ENCODE peak calls at places on chromosomes 1 and 21, in five cellular contexts. F, H, G, J and Z are unnamed samples.

GRCh38 chr1:173410133-173410793 is 66.9 kb upstream of the PRDX6 start:
- DNase-seq in F (no peak), H (peak), G (no peak), J (no peak), Z (no peak)

GRCh38 chr1:211687462-211688215 is 12.2 kb upstream of the NEK2 start:
- DNase-seq in F (no peak), H (no peak), G (no peak), J (no peak), Z (no peak)

GRCh38 chr21:25464275-25464674 is 143.0 kb downstream of the MRPL39 start:
- DNase-seq in F (no peak), H (no peak), G (no peak), J (no peak), Z (no peak)

GRCh38 chr21:38797470-38797869 is 8.3 kb upstream of the ETS2 start:
- DNase-seq in F (no peak), H (no peak), G (no peak), J (peak), Z (no peak)

GRCh38 chr1:68339505-68339904 is 107.2 kb upstream of the WLS start:
- DNase-seq in F (no peak), H (peak), G (no peak), J (no peak), Z (no peak)

GRCh38 chr1:85121744-85122143 is 73.4 kb upstream of the MCOLN3 start:
- DNase-seq in F (no peak), H (no peak), G (no peak), J (no peak), Z (no peak)

GRCh38 chr1:211515090-211516023 is 23.4 kb upstream of the RD3 start:
- DNase-seq in F (peak), H (peak), G (peak), J (peak), Z (peak)

GRCh38 chr1:178653091-178653490 is 72.0 kb upstream of the RALGPS2 start:
- DNase-seq in F (no peak), H (no peak), G (no peak), J (no peak), Z (no peak)

GRCh38 chr1:33818071-33818470 is 45.8 kb upstream of the HMGB4 start:
- DNase-seq in F (no peak), H (no peak), G (no peak), J (no peak), Z (no peak)

GRCh38 chr21:23633447-23633846 is 1973.8 kb downstream of the MRPL39 start:
- DNase-seq in F (no peak), H (no peak), G (no peak), J (no peak), Z (no peak)

GRCh38 chr1:25599969-25600610 is 16.5 kb upstream of the MAN1C1 start:
- DNase-seq in F (no peak), H (no peak), G (no peak), J (no peak), Z (no peak)

GRCh38 chr1:246794261-246795093 is 70.3 kb downstream of the SCCPDH start:
- DNase-seq in F (no peak), H (no peak), G (no peak), J (peak), Z (no peak)

GRCh38 chr1:207404849-207405525 is 49.1 kb upstream of the CR2 start:
- DNase-seq in F (no peak), H (peak), G (no peak), J (peak), Z (no peak)

GRCh38 chr1:207398986-207399385 is 55.1 kb upstream of the CR2 start:
- DNase-seq in F (no peak), H (no peak), G (no peak), J (no peak), Z (no peak)

GRCh38 chr1:207397525-207397926 is 56.6 kb upstream of the CR2 start:
- DNase-seq in F (no peak), H (peak), G (no peak), J (no peak), Z (no peak)

GRCh38 chr1:207402744-207403143 is 51.4 kb upstream of the CR2 start:
- DNase-seq in F (no peak), H (no peak), G (no peak), J (no peak), Z (no peak)

GRCh38 chr1:207401578-207401977 is 52.5 kb upstream of the CR2 start:
- DNase-seq in F (no peak), H (no peak), G (no peak), J (no peak), Z (no peak)
- TF ChIP-seq CTCF in F (no peak), H (no peak), G (no peak), J (no peak), Z (no peak)

GRCh38 chr1:158246650-158247049 is 7.6 kb upstream of the CD1A start:
- DNase-seq in F (no peak), H (peak), G (no peak), J (no peak), Z (no peak)
- H3K4me3 ChIP-seq in F (no peak), H (no peak), G (no peak), J (no peak), Z (no peak)

DNA sequence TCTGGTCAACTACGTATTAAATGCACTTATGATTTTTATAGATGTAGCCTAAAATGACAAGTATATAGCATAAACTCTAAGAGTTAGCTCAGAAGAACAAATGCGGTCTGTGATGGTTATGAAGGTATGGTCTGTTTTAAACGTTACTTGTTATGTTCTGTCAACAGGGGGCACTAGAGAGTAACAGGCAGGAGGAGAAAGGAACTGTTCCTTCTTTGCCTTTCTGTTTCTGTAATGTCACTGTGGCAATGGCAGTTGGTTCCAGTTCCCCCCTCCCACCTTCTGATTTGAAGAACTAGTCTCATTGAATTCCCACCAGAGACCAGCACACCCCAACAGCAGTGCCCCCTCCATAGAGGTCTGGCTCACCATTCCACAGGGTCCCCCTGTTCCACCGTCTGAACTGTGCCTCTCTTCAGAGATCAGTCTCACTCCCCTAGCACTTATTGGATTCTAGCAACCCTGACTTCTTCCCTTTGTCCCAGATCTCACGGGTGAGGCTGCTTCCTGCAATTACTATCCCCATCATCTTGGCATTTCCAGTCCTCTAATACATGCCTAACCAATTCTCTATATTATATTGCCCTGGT is 14.0 kb downstream of the KRTAP24-1 start:
- DNase-seq in F (no peak), H (no peak), G (no peak), J (peak), Z (no peak)
- TF ChIP-seq CTCF in F (no peak), H (no peak), G (no peak), J (peak), Z (no peak)

GRCh38 chr21:45947296-45947695 is 34.3 kb upstream of the COL6A1 start:
- DNase-seq in F (no peak), H (no peak), G (no peak), J (no peak), Z (no peak)

GRCh38 chr21:45947716-45948255 is 33.8 kb upstream of the COL6A1 start:
- DNase-seq in F (no peak), H (no peak), G (no peak), J (no peak), Z (no peak)

GRCh38 chr21:45950740-45951515 is 30.6 kb upstream of the COL6A1 start:
- DNase-seq in F (peak), H (peak), G (no peak), J (no peak), Z (no peak)

GRCh38 chr21:45949928-45950739 is 31.4 kb upstream of the COL6A1 start:
- DNase-seq in F (no peak), H (no peak), G (no peak), J (no peak), Z (no peak)

DNA sequence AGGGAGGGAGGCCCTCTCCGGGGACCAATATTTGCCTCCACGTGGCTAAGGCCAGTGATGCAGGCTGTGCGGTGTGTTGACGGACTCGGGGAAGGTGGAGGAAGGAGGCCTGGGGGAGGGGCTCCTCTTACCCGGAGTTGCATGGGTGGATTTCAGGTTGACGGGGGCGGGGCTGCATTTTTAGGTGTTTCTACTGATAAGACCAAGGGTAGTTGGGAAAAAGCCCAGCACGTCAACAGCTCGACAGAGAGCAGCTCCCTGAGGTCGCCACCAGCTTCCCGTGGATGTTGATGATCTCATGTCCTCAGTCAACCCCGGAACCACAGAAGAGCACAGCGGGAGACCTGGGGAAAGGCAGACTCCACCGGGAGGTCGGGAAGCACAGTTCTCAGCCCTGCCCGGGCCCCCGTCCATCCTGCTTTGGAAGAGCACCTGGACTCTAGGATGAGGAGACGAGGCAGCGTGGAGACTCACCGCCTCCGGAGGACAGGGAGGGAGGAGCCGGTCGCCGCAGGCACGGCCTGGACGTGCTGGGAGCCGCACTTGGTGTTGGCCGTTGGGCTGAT is 32.9 kb upstream of the COL6A1 start:
- DNase-seq in F (no peak), H (no peak), G (no peak), J (no peak), Z (no peak)
- H3K4me3 ChIP-seq in F (no peak), H (no peak), G (no peak), J (no peak), Z (no peak)

DNA sequence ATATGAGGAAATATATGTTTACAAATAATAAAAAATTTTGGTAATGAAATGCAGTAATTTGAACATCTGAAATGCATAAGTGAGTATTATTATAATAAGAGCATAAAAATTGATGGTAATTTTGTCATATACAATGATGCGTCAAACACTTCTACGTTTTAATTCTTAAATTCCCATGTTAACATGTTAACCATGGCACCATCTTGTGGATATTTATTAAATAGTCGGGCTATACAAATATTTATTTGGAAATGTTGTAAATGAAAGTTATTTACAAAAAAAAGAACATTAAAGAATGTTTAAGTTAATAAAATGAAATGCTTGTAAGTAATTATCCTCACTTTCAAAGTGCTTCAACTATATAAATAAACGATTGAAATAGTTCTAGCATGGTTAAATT is 57.2 kb upstream of the C1orf185 start:
- DNase-seq in F (no peak), H (peak), G (no peak), J (no peak), Z (no peak)
- TF ChIP-seq CTCF in F (peak), H (no peak), G (no peak), J (peak), Z (no peak)